ENCODE peak calls at places on chromosomes 2 and 18, in nine cellular contexts. Y is activated T-helper 1 cell treated with anti-CD3 and anti-CD28 coated beads, Interleukin-2, amount 50 U/mL, for 16 hours; A is activated CD8-positive, alpha-beta memory T cell treated with anti-CD3 and anti-CD28 coated beads, Interleukin-2, amount 50 U/mL, for 48 hours; Q is NCI-H345; V is GDM1; E is T-helper 9 cell; N is activated CD8-positive, alpha-beta T cell treated with anti-CD3 and anti-CD28 coated beads for 36 hours; H is fibroblast of mammary gland; M is effector memory CD4-positive, alpha-beta T cell. T is an unnamed sample.

GRCh38 chr18:76149284-76149683 is 345.8 kb downstream of the ZNF516 start:
- DNase-seq in M (no peak), H (no peak), E (no peak), A (no peak), Q (no peak), N (no peak), V (no peak), Y (no peak), T (no peak)

GRCh38 chr2:216765810-216766259 is 70.5 kb upstream of the IGFBP5 start:
- DNase-seq in M (no peak), V (no peak), A (no peak), N (no peak), Q (peak; percentile 92), Y (no peak), H (no peak), E (no peak), T (no peak)

GRCh38 chr2:38862481-38862880 is 13.3 kb downstream of the DHX57 start:
- DNase-seq in Q (no peak), H (no peak), M (no peak), A (no peak), E (no peak), V (no peak), N (no peak), Y (no peak), T (no peak)

GRCh38 chr2:119522561-119523110 is 1.6 kb downstream of the SCTR start:
- DNase-seq in N (no peak), Q (peak; percentile 10), E (no peak), M (no peak), A (no peak), H (no peak), V (no peak), Y (no peak), T (no peak)

GRCh38 chr2:14673351-14673875 is 40.9 kb downstream of the LRATD1 start:
- DNase-seq in V (no peak), Y (no peak), E (no peak), Q (no peak), H (peak; percentile 1), N (no peak), M (no peak), A (no peak), T (no peak)

GRCh38 chr2:170815311-170815710 is 1.4 kb upstream of the GAD1 start:
- DNase-seq in N (no peak), Q (peak; percentile 88), H (no peak), A (no peak), M (no peak), E (no peak), V (no peak), Y (no peak), T (no peak)

GRCh38 chr2:157827377-157827776 is 48.8 kb downstream of the ACVR1 start:
- DNase-seq in M (no peak), E (no peak), A (no peak), N (no peak), Q (no peak), V (no peak), Y (no peak), H (no peak), T (no peak)

GRCh38 chr2:175251425-175252041 is 70.0 kb upstream of the ATP5MC3 start:
- DNase-seq in A (no peak), Y (no peak), N (peak; percentile 19), V (no peak), H (peak; percentile 56), E (no peak), M (no peak), Q (peak; percentile 45), T (peak; percentile 33)

GRCh38 chr2:189285962-189286648 is 106.5 kb upstream of the COL5A2 start:
- DNase-seq in H (peak; percentile 94), N (no peak), M (no peak), Y (no peak), V (no peak), E (no peak), A (no peak), Q (no peak), T (no peak)

GRCh38 chr2:72341639-72342038 is 194.0 kb upstream of the CYP26B1 start:
- DNase-seq in M (no peak), A (no peak), E (no peak), V (no peak), Y (no peak), H (no peak), N (no peak), Q (no peak), T (no peak)

GRCh38 chr2:240237609-240238151 is 97.2 kb upstream of the OTOS start:
- DNase-seq in V (no peak), H (peak; percentile 80), Q (peak; percentile 71), A (peak; percentile 15), Y (no peak), M (no peak), N (no peak), E (no peak), T (no peak)

GRCh38 chr2:74269667-74270066 is 71.3 kb downstream of the MTHFD2 start:
- DNase-seq in Q (no peak), Y (no peak), A (no peak), N (no peak), V (no peak), E (no peak), H (no peak), M (no peak), T (no peak)

GRCh38 chr18:79302120-79302519 is 93.6 kb upstream of the NFATC1 start:
- DNase-seq in M (no peak), A (no peak), H (no peak), Y (no peak), Q (no peak), E (no peak), N (no peak), V (no peak), T (no peak)

GRCh38 chr2:232568161-232568560 is 17.7 kb downstream of the EIF4E2 start:
- DNase-seq in H (peak; percentile 91), A (no peak), M (no peak), N (no peak), E (no peak), V (no peak), Y (no peak), Q (no peak), T (no peak)

GRCh38 chr2:217610411-217610814 is 392.4 kb downstream of the TNS1 start:
- DNase-seq in E (no peak), M (peak; percentile 5), Q (peak; percentile 87), Y (no peak), A (peak; percentile 67), H (no peak), N (peak; percentile 90), V (no peak), T (peak; percentile 40)

GRCh38 chr18:63161728-63162195 is 157.8 kb downstream of the BCL2 start:
- DNase-seq in H (peak; percentile 94), Y (peak; percentile 53), V (no peak), E (peak; percentile 70), A (peak; percentile 83), N (peak; percentile 94), M (peak; percentile 81), Q (peak; percentile 81), T (peak; percentile 70)

GRCh38 chr2:226514895-226515294 is 284.7 kb downstream of the IRS1 start:
- DNase-seq in M (no peak), Y (no peak), H (peak; percentile 77), V (no peak), A (no peak), E (no peak), N (no peak), Q (no peak), T (no peak)

GRCh38 chr2:232073699-232074098 is 112.2 kb downstream of the DIS3L2 start:
- DNase-seq in E (no peak), M (no peak), V (no peak), H (no peak), A (no peak), Y (no peak), N (no peak), Q (no peak), T (no peak)

GRCh38 chr2:170505631-170506270 is 209.4 kb upstream of the SP5 start:
- DNase-seq in H (peak; percentile 32), A (no peak), N (peak; percentile 12), V (no peak), Y (no peak), M (no peak), Q (peak; percentile 28), E (no peak), T (no peak)

GRCh38 chr2:31188141-31188540 is 29.2 kb downstream of the CAPN14 start:
- DNase-seq in E (no peak), N (no peak), Y (no peak), A (no peak), H (no peak), M (no peak), Q (no peak), V (no peak), T (no peak)

GRCh38 chr2:231411871-231412615 is 16.5 kb downstream of the B3GNT7 start:
- DNase-seq in V (peak; percentile 76), Q (peak; percentile 53), N (peak; percentile 88), H (peak; percentile 72), Y (no peak), E (peak; percentile 47), A (peak; percentile 90), M (peak; percentile 32), T (peak; percentile 90)

GRCh38 chr2:28206786-28207185 is 185.9 kb upstream of the FOSL2 start:
- DNase-seq in E (no peak), Q (peak; percentile 67), A (no peak), M (no peak), H (no peak), Y (no peak), V (no peak), N (no peak), T (no peak)

GRCh38 chr2:226802573-226802972 is 3.0 kb upstream of the IRS1 start:
- DNase-seq in Q (peak; percentile 81), N (no peak), Y (no peak), E (no peak), H (peak; percentile 95), M (no peak), A (no peak), V (peak; percentile 27), T (peak; percentile 61)

GRCh38 chr2:43708178-43708577 is 31.9 kb upstream of the C1GALT1C1L start:
- DNase-seq in V (no peak), A (no peak), Y (no peak), N (no peak), E (no peak), Q (no peak), M (no peak), H (no peak), T (no peak)

GRCh38 chr2:54503192-54503591 is 47.1 kb downstream of the SPTBN1 start:
- DNase-seq in M (no peak), N (peak; percentile 68), Y (no peak), A (no peak), V (peak; percentile 61), Q (peak; percentile 11), E (peak; percentile 3), H (peak; percentile 51), T (peak; percentile 59)

GRCh38 chr18:686339-687111 is 25.9 kb downstream of the ENOSF1 start:
- DNase-seq in M (no peak), A (peak; percentile 44), N (no peak), H (no peak), Y (no peak), Q (peak; percentile 15), V (no peak), E (no peak), T (no peak)